ENCODE peak calls at places on chromosome 20, in seven cellular contexts. One of them, this sample, is unnamed.

GRCh38 chr20:8744228-8744844 is 324.6 kb upstream of the PLCB4 start:
- DNase-seq in tibial artery: no peak
- DNase-seq in CD8-positive, alpha-beta T cell: no peak
- DNase-seq in cardiac muscle cell: no peak
- DNase-seq in mesothelial cell of epicardium: no peak
- DNase-seq in left lung: no peak
- DNase-seq in BE2C: no peak
- DNase-seq in this sample: peak

GRCh38 chr20:46214831-46215488 is 93.3 kb downstream of the CDH22 start:
- DNase-seq in tibial artery: no peak
- DNase-seq in CD8-positive, alpha-beta T cell: no peak
- DNase-seq in cardiac muscle cell: no peak
- DNase-seq in mesothelial cell of epicardium: no peak
- DNase-seq in left lung: no peak
- DNase-seq in BE2C: no peak
- DNase-seq in this sample: no peak

GRCh38 chr20:6515261-6515660 is 252.2 kb upstream of the BMP2 start:
- DNase-seq in tibial artery: no peak
- DNase-seq in CD8-positive, alpha-beta T cell: no peak
- DNase-seq in cardiac muscle cell: no peak
- DNase-seq in mesothelial cell of epicardium: no peak
- DNase-seq in left lung: no peak
- DNase-seq in BE2C: no peak
- DNase-seq in this sample: no peak

GRCh38 chr20:60331688-60332300 is 373.6 kb downstream of the CDH26 start:
- DNase-seq in tibial artery: no peak
- DNase-seq in CD8-positive, alpha-beta T cell: no peak
- DNase-seq in cardiac muscle cell: no peak
- DNase-seq in mesothelial cell of epicardium: no peak
- DNase-seq in left lung: no peak
- DNase-seq in BE2C: no peak
- DNase-seq in this sample: no peak

GRCh38 chr20:53606364-53606985 is 12.8 kb upstream of the ZNF217 start:
- DNase-seq in tibial artery: no peak
- DNase-seq in CD8-positive, alpha-beta T cell: no peak
- DNase-seq in cardiac muscle cell: no peak
- DNase-seq in mesothelial cell of epicardium: peak
- DNase-seq in left lung: no peak
- DNase-seq in BE2C: no peak
- DNase-seq in this sample: peak

GRCh38 chr20:44092551-44093248 is 94.3 kb downstream of the JPH2 start:
- DNase-seq in tibial artery: no peak
- DNase-seq in CD8-positive, alpha-beta T cell: no peak
- DNase-seq in cardiac muscle cell: peak
- DNase-seq in mesothelial cell of epicardium: no peak
- DNase-seq in left lung: no peak
- DNase-seq in BE2C: peak
- DNase-seq in this sample: peak

GRCh38 chr20:59598625-59599310 is 5.6 kb upstream of the PHACTR3 start:
- DNase-seq in tibial artery: no peak
- DNase-seq in CD8-positive, alpha-beta T cell: no peak
- DNase-seq in cardiac muscle cell: peak
- DNase-seq in mesothelial cell of epicardium: peak
- DNase-seq in left lung: no peak
- DNase-seq in BE2C: peak
- DNase-seq in this sample: no peak

GRCh38 chr20:55953201-55953600 is 52.1 kb downstream of the CBLN4 start:
- DNase-seq in tibial artery: no peak
- DNase-seq in CD8-positive, alpha-beta T cell: no peak
- DNase-seq in cardiac muscle cell: no peak
- DNase-seq in mesothelial cell of epicardium: no peak
- DNase-seq in left lung: no peak
- DNase-seq in BE2C: no peak
- DNase-seq in this sample: no peak

GRCh38 chr20:47496118-47496517 is 5.6 kb upstream of the NCOA3 start:
- DNase-seq in tibial artery: no peak
- DNase-seq in CD8-positive, alpha-beta T cell: no peak
- DNase-seq in cardiac muscle cell: no peak
- DNase-seq in mesothelial cell of epicardium: no peak
- DNase-seq in left lung: no peak
- DNase-seq in BE2C: no peak
- DNase-seq in this sample: no peak

GRCh38 chr20:10611357-10611756 is 62.4 kb downstream of the JAG1 start:
- DNase-seq in tibial artery: no peak
- DNase-seq in CD8-positive, alpha-beta T cell: no peak
- DNase-seq in cardiac muscle cell: peak
- DNase-seq in mesothelial cell of epicardium: no peak
- DNase-seq in left lung: no peak
- DNase-seq in BE2C: peak
- DNase-seq in this sample: peak

GRCh38 chr20:59577809-59578601 is 26.3 kb upstream of the PHACTR3 start:
- DNase-seq in tibial artery: peak
- DNase-seq in CD8-positive, alpha-beta T cell: no peak
- DNase-seq in cardiac muscle cell: no peak
- DNase-seq in mesothelial cell of epicardium: no peak
- DNase-seq in left lung: no peak
- DNase-seq in BE2C: no peak
- DNase-seq in this sample: no peak

GRCh38 chr20:17627101-17627950 is 54.7 kb downstream of the RRBP1 start:
- DNase-seq in tibial artery: peak
- DNase-seq in CD8-positive, alpha-beta T cell: no peak
- DNase-seq in cardiac muscle cell: no peak
- DNase-seq in mesothelial cell of epicardium: no peak
- DNase-seq in left lung: peak
- DNase-seq in BE2C: peak
- DNase-seq in this sample: no peak

GRCh38 chr20:63681609-63682142 is 14.8 kb upstream of the TNFRSF6B start:
- DNase-seq in tibial artery: no peak
- DNase-seq in CD8-positive, alpha-beta T cell: no peak
- DNase-seq in cardiac muscle cell: no peak
- DNase-seq in mesothelial cell of epicardium: no peak
- DNase-seq in left lung: no peak
- DNase-seq in BE2C: no peak
- DNase-seq in this sample: no peak

GRCh38 chr20:57076951-57077350 is 189.5 kb downstream of the BMP7 start:
- DNase-seq in tibial artery: no peak
- DNase-seq in CD8-positive, alpha-beta T cell: no peak
- DNase-seq in cardiac muscle cell: no peak
- DNase-seq in mesothelial cell of epicardium: no peak
- DNase-seq in left lung: no peak
- DNase-seq in BE2C: no peak
- DNase-seq in this sample: peak

GRCh38 chr20:47949230-47949629 is 163.9 kb upstream of the SULF2 start:
- DNase-seq in tibial artery: no peak
- DNase-seq in CD8-positive, alpha-beta T cell: no peak
- DNase-seq in cardiac muscle cell: no peak
- DNase-seq in mesothelial cell of epicardium: no peak
- DNase-seq in left lung: no peak
- DNase-seq in BE2C: no peak
- DNase-seq in this sample: no peak

GRCh38 chr20:50587291-50587961 is 77.2 kb downstream of the PTPN1 start:
- DNase-seq in tibial artery: no peak
- DNase-seq in CD8-positive, alpha-beta T cell: no peak
- DNase-seq in cardiac muscle cell: no peak
- DNase-seq in mesothelial cell of epicardium: no peak
- DNase-seq in left lung: no peak
- DNase-seq in BE2C: no peak
- DNase-seq in this sample: no peak

GRCh38 chr20:41232971-41233926 is 84.3 kb downstream of the ZHX3 start:
- DNase-seq in tibial artery: no peak
- DNase-seq in CD8-positive, alpha-beta T cell: no peak
- DNase-seq in cardiac muscle cell: no peak
- DNase-seq in mesothelial cell of epicardium: no peak
- DNase-seq in left lung: no peak
- DNase-seq in BE2C: no peak
- DNase-seq in this sample: peak

GRCh38 chr20:62707981-62708521 is 585 bp upstream of the NTSR1 start:
- DNase-seq in tibial artery: no peak
- DNase-seq in CD8-positive, alpha-beta T cell: no peak
- DNase-seq in cardiac muscle cell: no peak
- DNase-seq in mesothelial cell of epicardium: no peak
- DNase-seq in left lung: no peak
- DNase-seq in BE2C: peak
- DNase-seq in this sample: no peak

GRCh38 chr20:53934421-53935352 is 135.7 kb downstream of the BCAS1 start:
- DNase-seq in tibial artery: no peak
- DNase-seq in CD8-positive, alpha-beta T cell: no peak
- DNase-seq in cardiac muscle cell: no peak
- DNase-seq in mesothelial cell of epicardium: no peak
- DNase-seq in left lung: no peak
- DNase-seq in BE2C: no peak
- DNase-seq in this sample: peak

GRCh38 chr20:39117486-39117885 is 155.3 kb downstream of the DHX35 start:
- DNase-seq in tibial artery: no peak
- DNase-seq in CD8-positive, alpha-beta T cell: no peak
- DNase-seq in cardiac muscle cell: no peak
- DNase-seq in mesothelial cell of epicardium: no peak
- DNase-seq in left lung: no peak
- DNase-seq in BE2C: peak
- DNase-seq in this sample: peak

GRCh38 chr20:53773792-53774371 is 180.2 kb upstream of the ZNF217 start:
- DNase-seq in tibial artery: no peak
- DNase-seq in CD8-positive, alpha-beta T cell: no peak
- DNase-seq in cardiac muscle cell: no peak
- DNase-seq in mesothelial cell of epicardium: no peak
- DNase-seq in left lung: no peak
- DNase-seq in BE2C: no peak
- DNase-seq in this sample: peak

GRCh38 chr20:43971233-43971632 is 56.6 kb downstream of the TOX2 start:
- DNase-seq in tibial artery: no peak
- DNase-seq in CD8-positive, alpha-beta T cell: no peak
- DNase-seq in cardiac muscle cell: no peak
- DNase-seq in mesothelial cell of epicardium: no peak
- DNase-seq in left lung: no peak
- DNase-seq in BE2C: no peak
- DNase-seq in this sample: no peak

GRCh38 chr20:51966296-51966971 is 164.1 kb upstream of the SALL4 start:
- DNase-seq in tibial artery: no peak
- DNase-seq in CD8-positive, alpha-beta T cell: no peak
- DNase-seq in cardiac muscle cell: peak
- DNase-seq in mesothelial cell of epicardium: no peak
- DNase-seq in left lung: peak
- DNase-seq in BE2C: peak
- DNase-seq in this sample: peak

GRCh38 chr20:14877616-14878015 is 540.2 kb upstream of the FLRT3 start:
- DNase-seq in tibial artery: no peak
- DNase-seq in CD8-positive, alpha-beta T cell: no peak
- DNase-seq in cardiac muscle cell: no peak
- DNase-seq in mesothelial cell of epicardium: no peak
- DNase-seq in left lung: no peak
- DNase-seq in BE2C: no peak
- DNase-seq in this sample: no peak

GRCh38 chr20:9214676-9215075 is 145.8 kb downstream of the PLCB4 start:
- DNase-seq in tibial artery: no peak
- DNase-seq in CD8-positive, alpha-beta T cell: no peak
- DNase-seq in cardiac muscle cell: no peak
- DNase-seq in mesothelial cell of epicardium: no peak
- DNase-seq in left lung: no peak
- DNase-seq in BE2C: no peak
- DNase-seq in this sample: peak

DNA sequence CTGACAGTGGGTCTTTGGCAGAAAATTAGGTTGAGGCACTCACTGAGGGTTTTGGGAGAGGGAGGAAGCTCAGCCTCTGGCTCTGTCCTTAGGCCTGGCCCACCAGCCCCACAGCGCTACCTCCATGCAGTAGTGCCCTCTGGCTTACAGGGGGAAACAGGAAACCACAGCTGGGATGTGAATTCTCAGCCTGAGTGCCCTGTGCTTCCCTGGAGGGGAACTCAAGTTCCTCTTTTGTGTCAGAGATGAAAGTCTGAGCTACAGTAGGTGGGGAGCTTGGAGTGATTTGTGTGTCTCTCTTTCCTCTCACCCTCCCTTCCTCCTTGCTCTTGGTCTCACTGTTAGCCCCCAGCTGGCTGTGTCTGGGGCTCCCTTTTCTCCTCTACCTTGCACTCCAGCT is 48.2 kb upstream of the BLCAP start:
- DNase-seq in tibial artery: no peak
- DNase-seq in CD8-positive, alpha-beta T cell: no peak
- DNase-seq in cardiac muscle cell: no peak
- DNase-seq in mesothelial cell of epicardium: no peak
- DNase-seq in left lung: no peak
- DNase-seq in BE2C: no peak
- DNase-seq in this sample: no peak
- TF ChIP-seq CTCF in tibial artery: no peak
- TF ChIP-seq CTCF in CD8-positive, alpha-beta T cell: no peak
- TF ChIP-seq CTCF in cardiac muscle cell: no peak
- TF ChIP-seq CTCF in mesothelial cell of epicardium: no peak
- TF ChIP-seq CTCF in left lung: no peak
- TF ChIP-seq CTCF in BE2C: no peak
- TF ChIP-seq CTCF in this sample: no peak

GRCh38 chr20:34473262-34473883 is 42.8 kb upstream of the DYNLRB1 start:
- DNase-seq in tibial artery: no peak
- DNase-seq in CD8-positive, alpha-beta T cell: peak
- DNase-seq in cardiac muscle cell: peak
- DNase-seq in mesothelial cell of epicardium: peak
- DNase-seq in left lung: peak
- DNase-seq in BE2C: peak
- DNase-seq in this sample: peak
- TF ChIP-seq CTCF in tibial artery: no peak
- TF ChIP-seq CTCF in CD8-positive, alpha-beta T cell: no peak
- TF ChIP-seq CTCF in cardiac muscle cell: peak
- TF ChIP-seq CTCF in mesothelial cell of epicardium: no peak
- TF ChIP-seq CTCF in left lung: no peak
- TF ChIP-seq CTCF in BE2C: peak
- TF ChIP-seq CTCF in this sample: peak

DNA sequence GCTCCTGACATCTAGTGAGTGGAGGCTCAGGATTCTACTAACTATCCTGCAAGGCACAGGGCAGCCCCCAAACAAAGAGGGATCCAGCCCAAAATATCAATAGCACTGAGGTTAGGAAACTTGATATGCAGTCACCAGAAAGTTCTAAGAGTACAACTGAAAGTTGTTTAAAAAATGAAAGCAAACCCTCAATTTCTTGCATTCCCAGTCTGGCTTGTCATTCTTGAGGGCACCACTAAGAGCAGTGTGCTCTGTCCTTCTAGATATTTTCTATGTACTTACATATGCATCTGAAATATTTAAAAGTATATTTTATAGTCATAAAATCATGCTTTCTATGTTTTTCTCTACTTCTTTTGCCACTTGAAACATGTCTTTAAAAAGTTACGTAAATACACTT is 35.9 kb downstream of the CST8 start:
- DNase-seq in tibial artery: no peak
- DNase-seq in CD8-positive, alpha-beta T cell: no peak
- DNase-seq in cardiac muscle cell: no peak
- DNase-seq in mesothelial cell of epicardium: no peak
- DNase-seq in left lung: no peak
- DNase-seq in BE2C: no peak
- DNase-seq in this sample: no peak
- TF ChIP-seq CTCF in tibial artery: no peak
- TF ChIP-seq CTCF in CD8-positive, alpha-beta T cell: no peak
- TF ChIP-seq CTCF in cardiac muscle cell: no peak
- TF ChIP-seq CTCF in mesothelial cell of epicardium: no peak
- TF ChIP-seq CTCF in left lung: no peak
- TF ChIP-seq CTCF in BE2C: no peak
- TF ChIP-seq CTCF in this sample: peak

GRCh38 chr20:2210646-2211556 is 84.9 kb upstream of the TGM3 start:
- DNase-seq in tibial artery: no peak
- DNase-seq in CD8-positive, alpha-beta T cell: no peak
- DNase-seq in cardiac muscle cell: no peak
- DNase-seq in mesothelial cell of epicardium: no peak
- DNase-seq in left lung: peak
- DNase-seq in BE2C: no peak
- DNase-seq in this sample: peak
- TF ChIP-seq CTCF in tibial artery: no peak
- TF ChIP-seq CTCF in CD8-positive, alpha-beta T cell: no peak
- TF ChIP-seq CTCF in cardiac muscle cell: no peak
- TF ChIP-seq CTCF in mesothelial cell of epicardium: no peak
- TF ChIP-seq CTCF in left lung: no peak
- TF ChIP-seq CTCF in BE2C: no peak
- TF ChIP-seq CTCF in this sample: peak

This sample was measured in HFFc6.